ENCODE peak calls at places on chromosomes 1 and 21, in six cellular contexts. One of them, this sample, is unnamed.
A peak's percentile ranks its signal among the peaks of the same experiment; 100 is the strongest.

GRCh38 chr1:157774412-157774811 is 2.5 kb downstream of the FCRL2 start:
- DNase-seq in ascending aorta: no peak
- DNase-seq in K562: no peak
- DNase-seq in astrocyte: no peak
- DNase-seq in GM06990: no peak
- DNase-seq in stomach: no peak
- DNase-seq in this sample: no peak

GRCh38 chr1:213051127-213051880 is at the start of gene RPS6KC1:
- DNase-seq in ascending aorta: peak; percentile 88
- DNase-seq in stomach: peak; percentile 88
- DNase-seq in K562: peak; percentile 93
- DNase-seq in GM06990: peak; percentile 82
- DNase-seq in astrocyte: peak; percentile 64
- DNase-seq in this sample: peak; percentile 88

GRCh38 chr1:192311281-192311680 is 5.5 kb upstream of the RGS21 start:
- DNase-seq in K562: peak; percentile 28
- DNase-seq in GM06990: no peak
- DNase-seq in stomach: no peak
- DNase-seq in astrocyte: peak; percentile 27
- DNase-seq in ascending aorta: no peak
- DNase-seq in this sample: no peak

GRCh38 chr1:29550119-29550841 is 314.0 kb downstream of the PTPRU start:
- DNase-seq in ascending aorta: peak; percentile 46
- DNase-seq in GM06990: no peak
- DNase-seq in astrocyte: no peak
- DNase-seq in K562: no peak
- DNase-seq in stomach: peak; percentile 73
- DNase-seq in this sample: no peak

GRCh38 chr1:208242829-208243521 is 1.2 kb downstream of the PLXNA2 start:
- DNase-seq in K562: peak; percentile 46
- DNase-seq in GM06990: peak; percentile 43
- DNase-seq in ascending aorta: no peak
- DNase-seq in stomach: peak; percentile 53
- DNase-seq in astrocyte: peak; percentile 21
- DNase-seq in this sample: peak; percentile 42

GRCh38 chr21:26332873-26333272 is 162.3 kb upstream of the APP start:
- DNase-seq in K562: no peak
- DNase-seq in ascending aorta: no peak
- DNase-seq in astrocyte: no peak
- DNase-seq in GM06990: no peak
- DNase-seq in stomach: no peak
- DNase-seq in this sample: no peak

GRCh38 chr1:52702886-52703787 is 5.0 kb upstream of the COA7 start:
- DNase-seq in K562: peak; percentile 94
- DNase-seq in stomach: peak; percentile 90
- DNase-seq in GM06990: peak; percentile 91
- DNase-seq in ascending aorta: peak; percentile 95
- DNase-seq in astrocyte: peak; percentile 87
- DNase-seq in this sample: peak; percentile 81

GRCh38 chr1:197093226-197093887 is 26.3 kb upstream of the F13B start:
- DNase-seq in stomach: no peak
- DNase-seq in astrocyte: no peak
- DNase-seq in K562: no peak
- DNase-seq in ascending aorta: no peak
- DNase-seq in GM06990: no peak
- DNase-seq in this sample: no peak

GRCh38 chr1:171486048-171486519 is 754 bp downstream of the PRRC2C start:
- DNase-seq in ascending aorta: peak; percentile 72
- DNase-seq in astrocyte: peak; percentile 79
- DNase-seq in K562: peak; percentile 51
- DNase-seq in GM06990: no peak
- DNase-seq in stomach: peak; percentile 27
- DNase-seq in this sample: peak; percentile 63

GRCh38 chr1:175146535-175147213 is 45.9 kb downstream of the KIAA0040 start:
- DNase-seq in ascending aorta: peak; percentile 80
- DNase-seq in GM06990: peak; percentile 70
- DNase-seq in K562: peak; percentile 84
- DNase-seq in stomach: peak; percentile 78
- DNase-seq in astrocyte: peak; percentile 7
- DNase-seq in this sample: peak; percentile 68

GRCh38 chr1:68675336-68675735 is 178.5 kb upstream of the DEPDC1 start:
- DNase-seq in GM06990: no peak
- DNase-seq in stomach: no peak
- DNase-seq in ascending aorta: no peak
- DNase-seq in K562: no peak
- DNase-seq in astrocyte: peak; percentile 1
- DNase-seq in this sample: no peak

GRCh38 chr1:1127551-1128451 is 11.9 kb upstream of the C1orf159 start:
- DNase-seq in ascending aorta: no peak
- DNase-seq in astrocyte: no peak
- DNase-seq in stomach: no peak
- DNase-seq in GM06990: no peak
- DNase-seq in K562: no peak
- DNase-seq in this sample: no peak

GRCh38 chr1:88272216-88272615 is 411.9 kb upstream of the PKN2 start:
- DNase-seq in stomach: no peak
- DNase-seq in ascending aorta: no peak
- DNase-seq in K562: no peak
- DNase-seq in GM06990: no peak
- DNase-seq in astrocyte: no peak
- DNase-seq in this sample: no peak

GRCh38 chr1:109890115-109890953 is 20.3 kb upstream of the CSF1 start:
- DNase-seq in GM06990: no peak
- DNase-seq in ascending aorta: no peak
- DNase-seq in K562: peak; percentile 67
- DNase-seq in stomach: no peak
- DNase-seq in astrocyte: no peak
- DNase-seq in this sample: no peak

GRCh38 chr1:178142806-178143205 is 48.9 kb downstream of the RASAL2 start:
- DNase-seq in GM06990: no peak
- DNase-seq in stomach: no peak
- DNase-seq in astrocyte: no peak
- DNase-seq in K562: no peak
- DNase-seq in ascending aorta: no peak
- DNase-seq in this sample: no peak

GRCh38 chr1:178134061-178134460 is 40.2 kb downstream of the RASAL2 start:
- DNase-seq in ascending aorta: no peak
- DNase-seq in astrocyte: peak; percentile 85
- DNase-seq in GM06990: no peak
- DNase-seq in K562: no peak
- DNase-seq in stomach: no peak
- DNase-seq in this sample: no peak

GRCh38 chr1:178133291-178133989 is 39.5 kb downstream of the RASAL2 start:
- DNase-seq in stomach: no peak
- DNase-seq in astrocyte: peak; percentile 25
- DNase-seq in ascending aorta: no peak
- DNase-seq in K562: no peak
- DNase-seq in GM06990: no peak
- DNase-seq in this sample: no peak

DNA sequence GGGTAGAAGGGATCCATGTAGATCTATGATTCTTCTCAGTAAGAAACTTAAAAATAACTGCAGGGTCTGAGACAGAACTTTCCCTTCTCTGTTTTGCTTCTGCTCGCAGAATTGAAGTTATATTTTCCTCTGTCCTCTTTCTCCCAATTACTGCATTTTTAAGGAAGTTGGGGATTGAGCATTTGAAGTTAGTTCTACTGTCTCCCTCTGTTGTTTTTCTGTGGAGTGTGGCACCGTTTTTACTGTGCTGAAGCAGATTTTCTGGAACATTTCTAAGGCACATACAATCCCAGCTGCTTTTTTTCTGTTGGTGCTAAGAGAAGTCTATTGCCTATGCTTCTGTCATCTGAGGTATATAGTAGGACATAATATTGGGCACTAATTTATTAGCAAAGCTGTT is 43.3 kb downstream of the RASAL2 start:
- DNase-seq in K562: no peak
- DNase-seq in GM06990: no peak
- DNase-seq in stomach: no peak
- DNase-seq in astrocyte: no peak
- DNase-seq in ascending aorta: no peak
- DNase-seq in this sample: no peak
- TF ChIP-seq CTCF in K562: no peak
- TF ChIP-seq CTCF in GM06990: no peak
- TF ChIP-seq CTCF in stomach: no peak
- TF ChIP-seq CTCF in astrocyte: no peak
- TF ChIP-seq CTCF in ascending aorta: no peak
- TF ChIP-seq CTCF in this sample: no peak

DNA sequence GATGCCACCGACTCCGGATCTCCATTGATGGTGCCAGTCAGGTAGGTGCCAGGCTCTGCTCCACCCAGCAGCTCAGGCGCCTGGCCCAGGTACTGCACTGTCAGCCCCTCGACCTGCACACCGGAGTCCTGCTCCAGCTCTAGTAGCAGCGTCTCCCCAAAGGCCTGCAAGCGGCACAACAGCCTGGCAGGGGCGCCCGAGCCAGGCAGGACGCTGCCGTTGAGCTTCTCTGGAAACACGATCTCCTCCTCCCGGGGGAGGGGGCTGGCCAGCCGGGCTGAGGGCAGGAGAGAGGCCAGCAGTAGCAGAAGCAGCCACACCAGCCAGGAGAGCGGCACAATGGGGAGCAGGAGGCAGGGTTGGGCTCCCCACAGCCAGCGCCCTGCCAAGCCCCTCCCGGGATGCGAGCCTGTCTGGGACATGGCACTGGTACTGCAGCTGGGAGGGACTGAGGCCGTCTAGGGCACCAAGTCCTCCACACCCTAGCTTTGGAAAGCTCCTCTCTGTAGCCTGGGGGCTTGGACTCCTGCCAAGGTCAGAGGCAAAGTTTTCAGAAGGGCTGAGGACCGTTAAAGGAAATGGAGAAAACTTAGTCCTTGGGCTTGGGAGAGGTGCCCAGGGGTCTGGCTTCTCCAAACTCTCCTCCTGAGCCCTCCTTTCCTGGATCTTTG is 513 bp downstream of the ADAMTS4 start:
- DNase-seq in stomach: no peak
- DNase-seq in K562: no peak
- DNase-seq in ascending aorta: no peak
- DNase-seq in GM06990: no peak
- DNase-seq in astrocyte: no peak
- DNase-seq in this sample: no peak
- H3K4me3 ChIP-seq in stomach: peak overlapping the region; percentile 56
- H3K4me3 ChIP-seq in K562: no peak overlapping the region
- H3K4me3 ChIP-seq in ascending aorta: peak overlapping the region; percentile 47
- H3K4me3 ChIP-seq in GM06990: no peak overlapping the region
- H3K4me3 ChIP-seq in astrocyte: no peak overlapping the region
- H3K4me3 ChIP-seq in this sample: no peak overlapping the region

GRCh38 chr1:150696590-150696989 is 364 bp downstream of the GOLPH3L start:
- DNase-seq in stomach: no peak
- DNase-seq in ascending aorta: no peak
- DNase-seq in astrocyte: no peak
- DNase-seq in GM06990: no peak
- DNase-seq in K562: peak; percentile 40
- DNase-seq in this sample: no peak

GRCh38 chr1:150692720-150693119 is 4.2 kb downstream of the GOLPH3L start:
- DNase-seq in stomach: no peak
- DNase-seq in astrocyte: no peak
- DNase-seq in K562: no peak
- DNase-seq in GM06990: no peak
- DNase-seq in ascending aorta: no peak
- DNase-seq in this sample: no peak

GRCh38 chr1:150695561-150695960 is 1.4 kb downstream of the GOLPH3L start:
- DNase-seq in astrocyte: no peak
- DNase-seq in ascending aorta: no peak
- DNase-seq in GM06990: no peak
- DNase-seq in K562: no peak
- DNase-seq in stomach: no peak
- DNase-seq in this sample: no peak

GRCh38 chr1:150696151-150696550 is 803 bp downstream of the GOLPH3L start:
- DNase-seq in stomach: no peak
- DNase-seq in astrocyte: no peak
- DNase-seq in GM06990: no peak
- DNase-seq in K562: no peak
- DNase-seq in ascending aorta: no peak
- DNase-seq in this sample: no peak

DNA sequence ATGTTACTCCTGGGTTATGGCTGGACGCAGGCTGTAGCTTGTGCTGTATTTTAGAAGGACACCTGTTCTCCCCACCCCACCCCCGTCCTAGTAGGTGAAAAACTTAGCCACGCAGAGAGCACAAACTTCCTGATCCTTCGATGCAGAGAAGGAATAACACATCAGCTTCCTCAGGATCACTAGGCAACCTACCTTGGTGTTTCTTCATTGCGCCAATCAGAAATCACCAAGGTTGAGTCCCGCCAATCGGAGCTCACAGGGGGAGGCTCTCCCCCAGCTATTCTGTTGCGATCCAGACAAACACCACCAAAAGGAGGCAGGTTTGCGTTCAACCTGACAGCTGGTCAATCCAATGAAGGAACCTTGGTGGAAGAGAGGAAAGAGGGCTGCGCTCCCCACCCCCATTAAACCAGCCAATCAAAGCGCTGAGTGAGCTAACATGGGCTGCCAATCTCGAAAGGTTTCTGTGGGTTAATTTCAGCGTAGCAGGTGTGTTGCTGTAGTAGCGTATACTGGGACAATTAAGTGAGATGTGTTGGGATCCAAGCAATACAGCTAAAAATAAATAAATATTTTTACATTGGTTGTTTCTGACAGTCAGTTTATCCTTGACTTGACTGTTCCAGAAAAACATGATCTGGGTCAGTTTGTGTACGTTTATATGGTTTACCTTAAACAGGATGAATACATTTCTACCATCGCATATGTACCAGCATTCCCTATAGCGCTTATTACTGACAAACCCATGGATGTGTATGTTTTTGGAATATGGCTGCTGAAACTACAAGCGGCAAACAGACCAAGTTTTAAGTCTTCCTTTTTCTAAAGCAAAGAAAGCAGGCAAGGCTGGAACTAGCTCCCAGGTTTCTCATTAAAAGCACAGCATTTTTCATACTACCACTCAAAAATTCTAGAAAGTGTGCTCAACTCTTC is at the start of gene GOLPH3L:
- DNase-seq in K562: peak; percentile 96
- DNase-seq in GM06990: peak; percentile 84
- DNase-seq in stomach: peak; percentile 93
- DNase-seq in ascending aorta: peak; percentile 97
- DNase-seq in astrocyte: peak; percentile 98
- DNase-seq in this sample: peak; percentile 96
- H3K27me3 ChIP-seq in K562: no peaks in the 10 kb centered on the region
- H3K27me3 ChIP-seq in GM06990: no peaks in the 10 kb centered on the region
- H3K27me3 ChIP-seq in stomach: no peaks in the 10 kb centered on the region
- H3K27me3 ChIP-seq in ascending aorta: no peaks in the 10 kb centered on the region
- H3K27me3 ChIP-seq in astrocyte: peaks cover 2% of the 10 kb centered on the region
- H3K27me3 ChIP-seq in this sample: no peaks in the 10 kb centered on the region

GRCh38 chr1:86375688-86376087 is 20.4 kb downstream of the ODF2L start:
- DNase-seq in astrocyte: no peak
- DNase-seq in ascending aorta: no peak
- DNase-seq in K562: no peak
- DNase-seq in stomach: no peak
- DNase-seq in GM06990: no peak
- DNase-seq in this sample: no peak

GRCh38 chr1:86381223-86381622 is 14.9 kb downstream of the ODF2L start:
- DNase-seq in K562: no peak
- DNase-seq in stomach: no peak
- DNase-seq in ascending aorta: no peak
- DNase-seq in astrocyte: no peak
- DNase-seq in GM06990: no peak
- DNase-seq in this sample: no peak

GRCh38 chr1:86378813-86379212 is 17.3 kb downstream of the ODF2L start:
- DNase-seq in GM06990: no peak
- DNase-seq in ascending aorta: no peak
- DNase-seq in K562: no peak
- DNase-seq in stomach: no peak
- DNase-seq in astrocyte: no peak
- DNase-seq in this sample: no peak

GRCh38 chr1:86380257-86380861 is 15.8 kb downstream of the ODF2L start:
- DNase-seq in GM06990: no peak
- DNase-seq in K562: peak; percentile 40
- DNase-seq in ascending aorta: no peak
- DNase-seq in astrocyte: peak; percentile 65
- DNase-seq in stomach: no peak
- DNase-seq in this sample: peak; percentile 4

GRCh38 chr1:86377341-86377740 is 18.8 kb downstream of the ODF2L start:
- DNase-seq in K562: no peak
- DNase-seq in astrocyte: no peak
- DNase-seq in stomach: no peak
- DNase-seq in GM06990: no peak
- DNase-seq in ascending aorta: no peak
- DNase-seq in this sample: no peak
- TF ChIP-seq CTCF in K562: no peak
- TF ChIP-seq CTCF in astrocyte: no peak
- TF ChIP-seq CTCF in stomach: no peak
- TF ChIP-seq CTCF in GM06990: no peak
- TF ChIP-seq CTCF in ascending aorta: no peak
- TF ChIP-seq CTCF in this sample: no peak

This sample was measured in Caco-2.